ENCODE peak calls at places on chromosomes 13 and 19, in ten cellular contexts. G is B cell; S is neural crest cell; V is AG10803; R is fibroblast of lung; P is HCT116; A is CD8-positive, alpha-beta T cell; Q is body of pancreas; B is Calu3; H is type B pancreatic cell. Y is an unnamed sample.

GRCh38 chr13:112725346-112726017 is 35.6 kb downstream of the ATP11A start:
- DNase-seq in G (no peak), S (no peak), V (peak; percentile 6), R (no peak), P (peak; percentile 48), A (no peak), Q (no peak), B (no peak), H (no peak), Y (peak; percentile 56)

GRCh38 chr19:13262450-13262849 is 112.2 kb downstream of the IER2 start:
- DNase-seq in G (peak; percentile 66), S (no peak), V (peak; percentile 48), R (peak; percentile 72), P (no peak), A (no peak), Q (no peak), B (no peak), H (no peak), Y (peak; percentile 72)

GRCh38 chr19:18292460-18292809 is 11.0 kb upstream of the JUND start:
- DNase-seq in G (no peak), S (peak; percentile 24), V (no peak), R (no peak), P (no peak), A (peak; percentile 55), Q (peak; percentile 51), B (no peak), H (no peak), Y (no peak)

GRCh38 chr19:36140289-36141038 is 598 bp downstream of the CAPNS1 start:
- DNase-seq in G (no peak), S (peak; percentile 33), V (peak; percentile 41), R (peak; percentile 47), P (no peak), A (no peak), Q (peak; percentile 47), B (peak; percentile 63), H (no peak), Y (peak; percentile 87)

GRCh38 chr13:101556676-101557121 is 104.2 kb downstream of the ITGBL1 start:
- DNase-seq in G (no peak), S (no peak), V (peak; percentile 97), R (peak; percentile 67), P (no peak), A (no peak), Q (no peak), B (no peak), H (no peak), Y (no peak)

GRCh38 chr19:590396-590745 is 690 bp downstream of the HCN2 start:
- DNase-seq in G (peak; percentile 50), S (no peak), V (no peak), R (peak; percentile 30), P (no peak), A (peak; percentile 58), Q (no peak), B (no peak), H (no peak), Y (no peak)

GRCh38 chr13:37029617-37030016 is 29.0 kb downstream of the EXOSC8 start:
- DNase-seq in G (no peak), S (no peak), V (peak; percentile 27), R (peak; percentile 4), P (no peak), A (no peak), Q (no peak), B (no peak), H (no peak), Y (no peak)

GRCh38 chr13:96848275-96848674 is 146.0 kb downstream of the OXGR1 start:
- DNase-seq in G (no peak), S (no peak), V (no peak), R (no peak), P (no peak), A (no peak), Q (no peak), B (no peak), H (no peak), Y (no peak)

GRCh38 chr13:27005976-27006518 is 165.6 kb downstream of the USP12 start:
- DNase-seq in G (no peak), S (no peak), V (no peak), R (no peak), P (no peak), A (no peak), Q (no peak), B (no peak), H (no peak), Y (no peak)

GRCh38 chr13:91157273-91158014 is 190.0 kb upstream of the MIR17HG start:
- DNase-seq in G (no peak), S (no peak), V (no peak), R (no peak), P (no peak), A (no peak), Q (no peak), B (no peak), H (no peak), Y (no peak)

GRCh38 chr13:91154954-91155353 is 192.5 kb upstream of the MIR17HG start:
- DNase-seq in G (no peak), S (no peak), V (no peak), R (no peak), P (no peak), A (no peak), Q (no peak), B (no peak), H (no peak), Y (no peak)

GRCh38 chr13:91154553-91154952 is 192.9 kb upstream of the MIR17HG start:
- DNase-seq in G (no peak), S (no peak), V (peak; percentile 21), R (no peak), P (no peak), A (no peak), Q (no peak), B (no peak), H (no peak), Y (no peak)

GRCh38 chr13:91155512-91156114 is 191.9 kb upstream of the MIR17HG start:
- DNase-seq in G (no peak), S (no peak), V (no peak), R (no peak), P (no peak), A (no peak), Q (no peak), B (peak; percentile 13), H (no peak), Y (no peak)

DNA sequence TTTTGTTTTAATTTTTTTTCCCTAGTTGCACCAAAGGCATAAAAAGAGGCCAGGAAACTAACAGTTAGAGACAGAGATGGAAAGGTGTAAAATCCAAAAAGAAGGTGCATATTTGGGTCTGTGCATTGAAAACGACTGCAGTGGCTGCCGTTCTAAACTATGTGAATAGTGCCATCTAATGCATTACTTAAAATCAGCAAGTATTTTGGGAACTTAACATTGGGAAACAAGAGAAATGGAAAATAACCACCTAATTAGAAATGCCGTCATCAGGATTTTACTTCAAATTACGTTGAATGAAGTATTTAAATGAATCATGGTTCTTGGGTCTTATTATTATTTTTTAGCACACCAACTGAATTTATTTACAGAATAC is 189.5 kb upstream of the MIR17HG start:
- DNase-seq in G (no peak), S (no peak), V (no peak), R (no peak), P (no peak), A (no peak), Q (no peak), B (no peak), H (no peak), Y (no peak)
- TF ChIP-seq CTCF in G (no peak), S (peak; percentile 50), V (no peak), R (no peak), P (no peak), A (no peak), Q (no peak), B (no peak), H (peak; percentile 44), Y (no peak)

GRCh38 chr13:47592256-47592655 is 408.8 kb downstream of the SUCLA2 start:
- DNase-seq in G (no peak), S (no peak), V (no peak), R (no peak), P (no peak), A (no peak), Q (no peak), B (no peak), H (no peak), Y (no peak)

DNA sequence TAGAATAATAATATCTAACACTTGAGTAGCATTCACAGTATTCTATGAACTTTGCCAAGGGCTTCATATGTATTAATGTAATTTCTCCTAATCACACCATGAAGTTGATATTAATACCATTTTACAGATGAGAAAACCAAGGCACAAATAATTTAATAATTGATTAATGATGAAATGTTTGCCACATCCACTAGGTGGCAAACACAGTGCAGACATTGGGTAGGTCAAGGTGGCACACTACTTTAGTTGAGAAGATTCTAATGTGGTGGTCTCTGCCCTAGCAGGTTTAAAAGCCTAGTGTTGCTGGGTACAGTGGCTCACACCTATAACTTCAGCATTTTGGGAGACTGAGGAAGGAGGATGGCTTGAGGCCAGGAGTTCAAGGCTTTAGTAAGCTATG is 412.4 kb downstream of the SUCLA2 start:
- DNase-seq in G (no peak), S (no peak), V (no peak), R (no peak), P (no peak), A (no peak), Q (no peak), B (no peak), H (no peak), Y (no peak)
- TF ChIP-seq CTCF in G (no peak), S (no peak), V (no peak), R (no peak), P (no peak), A (no peak), Q (no peak), B (no peak), H (peak; percentile 58), Y (no peak)

GRCh38 chr19:15372891-15373301 is 6.7 kb downstream of the AKAP8 start:
- DNase-seq in G (no peak), S (no peak), V (no peak), R (no peak), P (no peak), A (no peak), Q (no peak), B (no peak), H (no peak), Y (peak; percentile 17)

GRCh38 chr19:15371119-15371518 is 8.5 kb downstream of the AKAP8 start:
- DNase-seq in G (no peak), S (no peak), V (no peak), R (no peak), P (no peak), A (no peak), Q (no peak), B (no peak), H (no peak), Y (peak; percentile 12)

GRCh38 chr19:15373644-15374043 is 5.9 kb downstream of the AKAP8 start:
- DNase-seq in G (no peak), S (no peak), V (no peak), R (no peak), P (no peak), A (no peak), Q (no peak), B (no peak), H (no peak), Y (no peak)

GRCh38 chr19:15372470-15372869 is 7.1 kb downstream of the AKAP8 start:
- DNase-seq in G (no peak), S (no peak), V (no peak), R (no peak), P (no peak), A (no peak), Q (no peak), B (no peak), H (no peak), Y (no peak)

GRCh38 chr19:15371786-15372380 is 7.7 kb downstream of the AKAP8 start:
- DNase-seq in G (no peak), S (no peak), V (no peak), R (no peak), P (no peak), A (no peak), Q (no peak), B (no peak), H (no peak), Y (no peak)
- TF ChIP-seq CTCF in G (no peak), S (no peak), V (no peak), R (no peak), P (no peak), A (no peak), Q (no peak), B (no peak), H (no peak), Y (no peak)

GRCh38 chr13:23292596-23292995 is 111.8 kb downstream of the SGCG start:
- DNase-seq in G (no peak), S (no peak), V (no peak), R (no peak), P (no peak), A (no peak), Q (no peak), B (no peak), H (no peak), Y (no peak)
- TF ChIP-seq CTCF in G (no peak), S (no peak), V (no peak), R (no peak), P (no peak), A (no peak), Q (no peak), B (no peak), H (no peak), Y (no peak)

Y was measured in GM20000.